ENCODE peak calls at places on chromosomes 4 and X, in ten cellular contexts. X is adrenal gland, A is body of pancreas, E is neural progenitor cell, L is pancreas, M is endodermal cell, C is NCI-H748 treated with DMSO at 0.1 percent for 48 hours, I is cardiac fibroblast, U is amniotic stem cell, Z is occipital lobe. J is an unnamed sample.

GRCh38 chr4:85807247-85807915 is 332.4 kb downstream of the ARHGAP24 start:
- DNase-seq in L (no peak), M (no peak), U (no peak), A (no peak), E (no peak), I (peak; percentile 96), Z (no peak), C (no peak), X (no peak), J (no peak)

GRCh38 chr4:38948551-38948950 is 80.9 kb downstream of the FAM114A1 start:
- DNase-seq in L (no peak), X (peak; percentile 73), E (no peak), U (peak; percentile 68), Z (peak; percentile 15), I (peak; percentile 94), C (no peak), M (no peak), A (no peak), J (peak; percentile 86)

GRCh38 chr4:55184600-55185523 is 59.5 kb upstream of the KDR start:
- DNase-seq in C (peak; percentile 51), M (peak; percentile 86), E (no peak), U (no peak), X (peak; percentile 64), Z (no peak), L (no peak), A (peak; percentile 48), I (peak; percentile 73), J (no peak)

GRCh38 chrX:107450823-107451509 is 1.5 kb downstream of the FRMPD3 start:
- DNase-seq in A (no peak), Z (no peak), U (no peak), I (no peak), M (peak; percentile 94), E (peak; percentile 82), L (no peak), X (no peak), C (no peak), J (no peak)

GRCh38 chr4:156137971-156138581 is 184.4 kb upstream of the CTSO start:
- DNase-seq in I (no peak), L (no peak), U (no peak), A (no peak), Z (peak; percentile 33), C (peak; percentile 56), E (peak; percentile 72), M (no peak), X (no peak), J (no peak)

GRCh38 chrX:9880912-9881311 is 86.2 kb upstream of the CLDN34 start:
- DNase-seq in Z (no peak), C (no peak), E (no peak), M (no peak), A (no peak), X (no peak), U (no peak), I (no peak), L (no peak), J (no peak)

GRCh38 chrX:48580662-48581061 is 6.4 kb downstream of the RBM3 start:
- DNase-seq in M (no peak), X (no peak), E (no peak), L (no peak), A (no peak), Z (no peak), C (no peak), U (no peak), I (no peak), J (no peak)

GRCh38 chrX:74536142-74537010 is 78.0 kb downstream of the RLIM start:
- DNase-seq in M (peak; percentile 82), L (peak; percentile 57), X (peak; percentile 93), U (peak; percentile 25), C (peak; percentile 77), A (peak; percentile 60), I (peak; percentile 91), E (peak; percentile 64), Z (peak; percentile 62), J (peak; percentile 33)

GRCh38 chr4:174457468-174457867 is 64.8 kb downstream of the HPGD start:
- DNase-seq in I (no peak), X (no peak), C (no peak), L (no peak), A (no peak), E (no peak), M (no peak), Z (no peak), U (no peak), J (no peak)

GRCh38 chrX:17160971-17161370 is 214.0 kb upstream of the NHS start:
- DNase-seq in I (no peak), X (no peak), M (no peak), C (peak; percentile 0), Z (no peak), L (no peak), E (no peak), A (no peak), U (no peak), J (no peak)

GRCh38 chr4:181559637-181560036 is 683.6 kb upstream of the TENM3 start:
- DNase-seq in M (no peak), I (no peak), Z (no peak), X (no peak), U (no peak), A (no peak), C (no peak), L (no peak), E (no peak), J (no peak)

GRCh38 chrX:38278682-38279081 is 48.6 kb downstream of the RPGR start:
- DNase-seq in L (no peak), C (no peak), Z (no peak), E (no peak), M (no peak), A (no peak), U (no peak), X (no peak), I (no peak), J (no peak)

GRCh38 chrX:33211356-33212254 is at the start of gene DMD:
- DNase-seq in E (peak; percentile 41), L (peak; percentile 8), I (peak; percentile 93), Z (peak; percentile 8), M (peak; percentile 54), X (peak; percentile 79), U (no peak), C (no peak), A (peak; percentile 17), J (no peak)

GRCh38 chr4:157226601-157227000 is 6.1 kb downstream of the GRIA2 start:
- DNase-seq in U (no peak), E (no peak), I (no peak), X (no peak), Z (no peak), C (no peak), L (no peak), M (no peak), A (no peak), J (no peak)

GRCh38 chr4:179399054-179399782 is 1957.0 kb upstream of the AGA start:
- DNase-seq in U (no peak), A (no peak), E (peak; percentile 5), I (no peak), C (no peak), M (no peak), X (no peak), Z (no peak), L (no peak), J (no peak)

GRCh38 chr4:168631241-168632151 is 134.6 kb downstream of the PALLD start:
- DNase-seq in E (peak; percentile 94), U (peak; percentile 40), I (peak; percentile 70), Z (no peak), A (peak; percentile 49), M (peak; percentile 90), C (no peak), L (peak; percentile 23), X (no peak), J (no peak)

GRCh38 chr4:143207555-143207954 is 22.8 kb downstream of the USP38 start:
- DNase-seq in L (no peak), X (no peak), Z (no peak), U (no peak), A (no peak), M (no peak), E (no peak), I (peak; percentile 53), C (no peak), J (no peak)

GRCh38 chr4:25367004-25367621 is 9.9 kb upstream of the ANAPC4 start:
- DNase-seq in C (peak; percentile 19), I (peak; percentile 71), L (no peak), X (no peak), E (peak; percentile 46), Z (no peak), U (peak; percentile 36), A (no peak), M (no peak), J (no peak)